ENCODE peak calls at places on chromosomes 3 and 15, in ten cellular contexts. U, P, N, C, A, X, H, O, Y and T are unnamed samples.
A peak's percentile ranks its signal among the peaks of the same experiment; 100 is the strongest.

GRCh38 chr15:63276342-63277043 is 912 bp upstream of the APH1B start:
- DNase-seq in N (no peak), C (no peak), U (no peak), A (no peak), H (no peak), Y (no peak), O (no peak), P (no peak), X (no peak), T (no peak)

GRCh38 chr15:39127925-39128617 is 452.8 kb upstream of the THBS1 start:
- DNase-seq in X (no peak), U (no peak), P (no peak), A (peak; percentile 93), N (no peak), H (no peak), Y (peak; percentile 7), C (peak; percentile 89), O (no peak), T (no peak)

GRCh38 chr3:65961128-65961527 is 77.6 kb downstream of the MAGI1 start:
- DNase-seq in C (no peak), A (no peak), O (no peak), Y (no peak), U (no peak), H (no peak), X (no peak), P (no peak), N (no peak), T (no peak)

GRCh38 chr3:157079677-157080369 is 80.1 kb downstream of the CCNL1 start:
- DNase-seq in X (no peak), N (peak; percentile 11), A (no peak), H (no peak), C (no peak), O (no peak), P (no peak), Y (no peak), U (no peak), T (no peak)

GRCh38 chr3:197298858-197299854 is 744 bp upstream of the DLG1 start:
- DNase-seq in X (peak; percentile 89), O (peak; percentile 68), P (peak; percentile 36), Y (no peak), C (no peak), N (peak; percentile 75), U (peak; percentile 26), H (peak; percentile 60), A (no peak), T (no peak)

GRCh38 chr15:42118650-42119531 is 24.5 kb upstream of the PLA2G4D start:
- DNase-seq in O (no peak), X (no peak), U (no peak), C (no peak), Y (no peak), P (no peak), A (no peak), H (no peak), N (peak; percentile 21), T (no peak)

GRCh38 chr3:107668963-107669362 is 146.2 kb downstream of the BBX start:
- DNase-seq in C (no peak), H (no peak), P (no peak), U (no peak), A (no peak), N (no peak), Y (no peak), O (no peak), X (no peak), T (no peak)

GRCh38 chr3:107938128-107938527 is 152.7 kb downstream of the CD47 start:
- DNase-seq in O (no peak), H (peak; percentile 62), P (no peak), U (no peak), C (no peak), X (no peak), A (peak; percentile 43), Y (no peak), N (no peak), T (peak; percentile 16)

GRCh38 chr3:149396476-149396875 is 19.0 kb upstream of the TM4SF1 start:
- DNase-seq in X (no peak), N (no peak), C (no peak), P (no peak), U (no peak), A (no peak), Y (no peak), H (no peak), O (no peak), T (no peak)

GRCh38 chr15:82680200-82681102 is 29.2 kb downstream of the AP3B2 start:
- DNase-seq in N (peak; percentile 80), O (peak; percentile 50), H (no peak), P (peak; percentile 87), A (no peak), X (peak; percentile 91), U (peak; percentile 80), Y (no peak), C (no peak), T (no peak)

GRCh38 chr3:101676765-101677435 is at the start of gene ZBTB11:
- DNase-seq in Y (no peak), O (peak; percentile 100), H (peak; percentile 100), X (peak; percentile 98), P (peak; percentile 99), N (peak; percentile 100), U (peak; percentile 87), A (peak; percentile 100), C (peak; percentile 99), T (peak; percentile 100)

GRCh38 chr3:119149484-119149883 is 3.5 kb downstream of the TEX55 start:
- DNase-seq in X (no peak), H (no peak), U (no peak), A (peak; percentile 83), Y (no peak), P (no peak), C (no peak), N (no peak), O (no peak), T (no peak)

GRCh38 chr15:57932348-57932747 is 133.2 kb downstream of the ALDH1A2 start:
- DNase-seq in U (no peak), X (no peak), Y (no peak), P (no peak), C (no peak), O (no peak), N (no peak), H (no peak), A (no peak), T (no peak)

GRCh38 chr3:10548997-10549396 is 43.6 kb upstream of the ATP2B2 start:
- DNase-seq in N (no peak), C (no peak), Y (no peak), P (no peak), H (no peak), X (no peak), O (peak; percentile 7), U (no peak), A (no peak), T (no peak)

GRCh38 chr3:172984938-172985337 is 156.1 kb downstream of the SPATA16 start:
- DNase-seq in N (no peak), O (no peak), X (no peak), Y (no peak), P (no peak), U (no peak), A (no peak), C (no peak), H (no peak), T (no peak)

GRCh38 chr3:35528728-35529127 is 110.6 kb upstream of the ARPP21 start:
- DNase-seq in U (no peak), O (no peak), H (no peak), X (no peak), Y (no peak), N (peak; percentile 53), A (no peak), C (no peak), P (no peak), T (no peak)

GRCh38 chr3:119324899-119325298 is 30.7 kb downstream of the ARHGAP31 start:
- DNase-seq in H (no peak), X (no peak), Y (no peak), P (no peak), A (no peak), U (no peak), C (no peak), N (no peak), O (no peak), T (no peak)

GRCh38 chr3:17505856-17506255 is 236.6 kb downstream of the TBC1D5 start:
- DNase-seq in O (no peak), X (no peak), Y (no peak), H (no peak), U (no peak), N (no peak), C (no peak), P (no peak), A (peak; percentile 39), T (no peak)

GRCh38 chr3:58198804-58199203 is 12.0 kb downstream of the DNASE1L3 start:
- DNase-seq in N (no peak), P (no peak), O (no peak), Y (no peak), A (no peak), H (no peak), X (no peak), U (no peak), C (no peak), T (no peak)

GRCh38 chr3:117926819-117927218 is 1107.8 kb downstream of the IGSF11 start:
- DNase-seq in O (no peak), C (no peak), U (no peak), P (no peak), H (no peak), Y (no peak), A (no peak), X (no peak), N (no peak), T (no peak)

GRCh38 chr3:150761831-150762661 is 923 bp downstream of the SIAH2 start:
- DNase-seq in U (no peak), C (no peak), X (peak; percentile 80), O (peak; percentile 85), Y (no peak), N (peak; percentile 64), P (peak; percentile 14), A (peak; percentile 70), H (peak; percentile 75), T (peak; percentile 57)

GRCh38 chr3:11077466-11077865 is 76.8 kb upstream of the HRH1 start:
- DNase-seq in U (no peak), O (no peak), N (no peak), H (no peak), A (peak; percentile 46), X (no peak), Y (peak; percentile 48), C (no peak), P (no peak), T (no peak)

GRCh38 chr3:32175607-32176197 is 62.8 kb upstream of the CMTM8 start:
- DNase-seq in H (no peak), X (no peak), C (peak; percentile 25), Y (peak; percentile 34), O (no peak), N (peak; percentile 49), P (peak; percentile 34), A (peak; percentile 62), U (peak; percentile 42), T (peak; percentile 28)

GRCh38 chr3:186273586-186273985 is 88.4 kb downstream of the DGKG start:
- DNase-seq in Y (no peak), A (no peak), H (no peak), X (no peak), N (no peak), C (no peak), P (no peak), O (no peak), U (no peak), T (no peak)

GRCh38 chr15:34721802-34722795 is 32.7 kb downstream of the GJD2 start:
- DNase-seq in N (no peak), Y (no peak), O (peak; percentile 63), P (no peak), U (no peak), X (peak; percentile 72), C (no peak), H (peak; percentile 71), A (peak; percentile 88), T (peak; percentile 85)

GRCh38 chr3:28575748-28576589 is 227.3 kb upstream of the AZI2 start:
- DNase-seq in H (peak; percentile 58), X (peak; percentile 77), A (peak; percentile 34), U (no peak), P (peak; percentile 25), C (no peak), O (no peak), Y (no peak), N (peak; percentile 25), T (peak; percentile 58)

GRCh38 chr3:20669184-20669583 is 483.2 kb upstream of the SGO1 start:
- DNase-seq in X (no peak), P (no peak), A (no peak), O (no peak), H (no peak), U (no peak), Y (no peak), C (no peak), N (no peak), T (peak; percentile 38)

GRCh38 chr3:23659274-23659673 is 146.5 kb upstream of the UBE2E1 start:
- DNase-seq in N (no peak), A (no peak), X (no peak), C (no peak), Y (peak; percentile 23), H (no peak), O (no peak), U (peak; percentile 24), P (no peak), T (no peak)